ENCODE peak calls at places on chromosomes 7 and 10, in five cellular contexts. H is trophoblast cell, R is IMR-90, X is H1, W is mesenchymal stem cell. L is an unnamed sample.
A peak's percentile ranks its signal among the peaks of the same experiment; 100 is the strongest.

GRCh38 chr10:29063806-29064644 is 224.8 kb upstream of the LYZL1 start:
- DNase-seq in H (peak; percentile 77), R (peak; percentile 52), X (no peak), W (peak; percentile 43), L (no peak)

GRCh38 chr10:35409094-35409582 is 72.8 kb downstream of the CCNY start:
- DNase-seq in H (no peak), R (peak; percentile 90), X (no peak), W (peak; percentile 90), L (no peak)

GRCh38 chr7:40544932-40545331 is 410.1 kb downstream of the SUGCT start:
- DNase-seq in H (no peak), R (peak; percentile 56), X (no peak), W (peak; percentile 62), L (no peak)

GRCh38 chr10:132139526-132139925 is 47.2 kb upstream of the DPYSL4 start:
- DNase-seq in H (no peak), R (no peak), X (no peak), W (no peak), L (no peak)

GRCh38 chr7:99955247-99955646 is 20.6 kb downstream of the AZGP1 start:
- DNase-seq in H (no peak), R (no peak), X (no peak), W (no peak), L (no peak)

GRCh38 chr7:8597565-8597964 is 164.2 kb downstream of the NXPH1 start:
- DNase-seq in H (no peak), R (no peak), X (no peak), W (no peak), L (no peak)

GRCh38 chr7:102310414-102310815 is 23.7 kb downstream of the SH2B2 start:
- DNase-seq in H (no peak), R (no peak), X (no peak), W (no peak), L (no peak)

GRCh38 chr10:81725851-81726250 is 149.1 kb upstream of the NRG3 start:
- DNase-seq in H (no peak), R (no peak), X (no peak), W (no peak), L (no peak)

GRCh38 chr10:83816942-83817341 is 322.4 kb upstream of the GHITM start:
- DNase-seq in H (no peak), R (no peak), X (no peak), W (no peak), L (no peak)

GRCh38 chr7:25093268-25093802 is 31.7 kb downstream of the CYCS start:
- DNase-seq in H (peak; percentile 81), R (peak; percentile 70), X (no peak), W (peak; percentile 76), L (peak; percentile 57)

GRCh38 chr10:6722616-6723004 is 142.5 kb upstream of the PRKCQ start:
- DNase-seq in H (no peak), R (peak; percentile 62), X (no peak), W (peak; percentile 57), L (no peak)

GRCh38 chr10:2979267-2979660 is 88.1 kb upstream of the PFKP start:
- DNase-seq in H (no peak), R (peak; percentile 27), X (no peak), W (peak; percentile 30), L (no peak)

GRCh38 chr10:2978111-2978510 is 89.2 kb upstream of the PFKP start:
- DNase-seq in H (no peak), R (peak; percentile 79), X (no peak), W (peak; percentile 68), L (peak; percentile 47)

GRCh38 chr10:2980116-2980515 is 87.2 kb upstream of the PFKP start:
- DNase-seq in H (no peak), R (peak; percentile 55), X (no peak), W (peak; percentile 14), L (no peak)

GRCh38 chr10:2980791-2981360 is 86.5 kb upstream of the PFKP start:
- DNase-seq in H (no peak), R (peak; percentile 76), X (no peak), W (peak; percentile 71), L (no peak)

GRCh38 chr10:2978574-2979266 is 88.6 kb upstream of the PFKP start:
- DNase-seq in H (no peak), R (no peak), X (no peak), W (no peak), L (no peak)
- H3K4me3 ChIP-seq in H (no peak overlapping the region), R (no peak overlapping the region), X (no peak overlapping the region), W (no peak overlapping the region), L (no peak overlapping the region)

GRCh38 chr10:119595715-119596515 is 849 bp downstream of the TIAL1 start:
- DNase-seq in H (peak; percentile 12), R (peak; percentile 44), X (no peak), W (peak; percentile 55), L (no peak)
- H2BK5ac ChIP-seq in H (peak overlapping the region; percentile 95), R (peak overlapping the region; percentile 93), X (peak overlapping the region; percentile 95), W (peak overlapping the region; percentile 69), L (peak overlapping the region; percentile 90)

GRCh38 chr10:102627141-102627445 is 17.2 kb upstream of the TRIM8 start:
- DNase-seq in H (no peak), R (no peak), X (no peak), W (no peak), L (no peak)
- H3K14ac ChIP-seq in H (peak overlapping the region; percentile 93), R (peak overlapping the region; percentile 99), X (no peak overlapping the region), W (no peak overlapping the region), L (no peak overlapping the region)

DNA sequence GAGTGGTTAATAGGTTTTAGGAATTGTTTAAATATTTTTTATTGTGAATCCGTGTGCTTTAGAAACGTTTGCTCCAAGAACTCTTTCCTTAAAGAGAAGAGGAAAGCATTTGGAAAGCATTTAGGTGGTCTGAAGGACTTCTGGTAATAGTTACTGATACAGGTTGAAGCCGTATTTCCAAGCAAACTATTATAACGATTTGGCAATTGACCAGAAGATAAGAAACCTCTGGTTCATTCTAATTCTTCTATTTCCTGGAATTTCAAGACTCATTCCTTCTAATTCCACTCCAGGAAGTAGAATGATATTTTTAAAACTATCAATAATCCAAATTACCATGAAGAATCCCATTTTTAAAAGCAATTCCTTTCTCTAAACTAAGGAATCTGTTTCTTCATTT is 158.9 kb upstream of the AGR3 start:
- DNase-seq in H (no peak), R (no peak), X (no peak), W (no peak), L (no peak)
- H3K4me3 ChIP-seq in H (no peak overlapping the region), R (no peak overlapping the region), X (no peak overlapping the region), W (no peak overlapping the region), L (no peak overlapping the region)

L was measured in neuronal stem cell.